ENCODE peak calls at places on chromosomes 7 and 10, in four cellular contexts. B, S, E and M are unnamed samples.

GRCh38 chr10:27620425-27621397 is 116.6 kb downstream of the RAB18 start:
- DNase-seq in B (no peak), S (peak; percentile 7), E (no peak), M (no peak)

GRCh38 chr7:57225666-57226065 is 93.4 kb upstream of the ZNF479 start:
- DNase-seq in B (no peak), S (no peak), E (no peak), M (no peak)

GRCh38 chr10:24944512-24945255 is 7.7 kb downstream of the PRTFDC1 start:
- DNase-seq in B (no peak), S (peak; percentile 72), E (no peak), M (no peak)

GRCh38 chr10:130497056-130498010 is 361.1 kb downstream of the GLRX3 start:
- DNase-seq in B (peak; percentile 21), S (no peak), E (no peak), M (no peak)

GRCh38 chr7:132066776-132067175 is 509.5 kb downstream of the PLXNA4 start:
- DNase-seq in B (no peak), S (peak; percentile 48), E (no peak), M (no peak)

GRCh38 chr10:24706479-24707118 is 17.1 kb downstream of the ARHGAP21 start:
- DNase-seq in B (no peak), S (peak; percentile 97), E (peak; percentile 7), M (no peak)

GRCh38 chr10:124534231-124534798 is 72.7 kb downstream of the LHPP start:
- DNase-seq in B (no peak), S (peak; percentile 32), E (no peak), M (no peak)

GRCh38 chr7:74288034-74288881 is 949 bp upstream of the CLIP2 start:
- DNase-seq in B (no peak), S (peak; percentile 32), E (no peak), M (no peak)

GRCh38 chr10:103911021-103911459 is 6.9 kb downstream of the STN1 start:
- DNase-seq in B (no peak), S (no peak), E (no peak), M (peak; percentile 66)

GRCh38 chr10:46292573-46293023 is 5.8 kb downstream of the ANTXRL start:
- DNase-seq in B (peak; percentile 19), S (no peak), E (no peak), M (no peak)

GRCh38 chr7:15602236-15602635 is 40.4 kb upstream of the AGMO start:
- DNase-seq in B (no peak), S (peak; percentile 44), E (no peak), M (no peak)

GRCh38 chr10:74231375-74231774 is 80.4 kb downstream of the ADK start:
- DNase-seq in B (no peak), S (peak; percentile 62), E (no peak), M (no peak)

GRCh38 chr7:34080513-34080912 is 175.2 kb downstream of the BMPER start:
- DNase-seq in B (no peak), S (no peak), E (no peak), M (no peak)